ENCODE peak calls at places on chromosome 21, in nine cellular contexts. I is CD4-positive, alpha-beta memory T cell; V is suprapubic skin; X is prostate gland; Q is mesendoderm; Z is right lobe of liver; J is CD4-positive, alpha-beta T cell; R is substantia nigra; Y is naive thymus-derived CD4-positive, alpha-beta T cell. E is an unnamed sample.

GRCh38 chr21:15210235-15210678 is 145.5 kb upstream of the NRIP1 start:
- DNase-seq in V (peak; percentile 71), Y (no peak), X (no peak), Z (peak; percentile 96), J (no peak), I (no peak), Q (peak; percentile 26), R (no peak), E (peak; percentile 82)

GRCh38 chr21:36420571-36421339 is 35.6 kb downstream of the CHAF1B start:
- DNase-seq in X (no peak), R (no peak), Y (no peak), Z (no peak), I (no peak), Q (no peak), J (no peak), V (no peak), E (no peak)

GRCh38 chr21:45329261-45330074 is 41.8 kb upstream of the POFUT2 start:
- DNase-seq in X (no peak), Q (peak; percentile 66), I (no peak), Z (no peak), V (peak; percentile 59), J (no peak), R (no peak), Y (no peak), E (no peak)

GRCh38 chr21:38913120-38913975 is 107.6 kb downstream of the ETS2 start:
- DNase-seq in Z (peak; percentile 96), I (no peak), V (peak; percentile 88), Y (no peak), J (no peak), Q (peak; percentile 78), X (peak; percentile 87), R (no peak), E (peak; percentile 59)

GRCh38 chr21:36690637-36691538 is 8.0 kb upstream of the SIM2 start:
- DNase-seq in I (no peak), V (no peak), J (no peak), Q (no peak), Z (no peak), X (no peak), R (no peak), Y (no peak), E (no peak)

GRCh38 chr21:16248705-16249104 is 518.9 kb downstream of the USP25 start:
- DNase-seq in Z (no peak), Y (no peak), X (no peak), I (no peak), V (no peak), Q (no peak), R (no peak), J (no peak), E (no peak)

GRCh38 chr21:35904995-35905972 is 155.0 kb downstream of the SETD4 start:
- DNase-seq in X (no peak), Z (no peak), R (no peak), J (no peak), V (no peak), Y (no peak), I (no peak), Q (no peak), E (peak; percentile 19)

GRCh38 chr21:43805275-43805800 is 16.0 kb downstream of the RRP1 start:
- DNase-seq in X (no peak), Q (no peak), Z (no peak), R (no peak), J (no peak), V (no peak), I (no peak), Y (no peak), E (no peak)

GRCh38 chr21:27382404-27382803 is 415.5 kb upstream of the ADAMTS5 start:
- DNase-seq in V (no peak), R (no peak), J (no peak), I (no peak), X (no peak), Z (no peak), Y (no peak), Q (no peak), E (no peak)

GRCh38 chr21:46180079-46180722 is 4.1 kb downstream of the SPATC1L start:
- DNase-seq in X (no peak), Z (no peak), I (no peak), R (no peak), Y (no peak), V (peak; percentile 19), Q (no peak), J (no peak), E (no peak)

GRCh38 chr21:15455819-15456462 is 273.8 kb upstream of the USP25 start:
- DNase-seq in X (no peak), Z (peak; percentile 96), I (no peak), R (no peak), Q (no peak), V (no peak), Y (no peak), J (no peak), E (no peak)

GRCh38 chr21:38811257-38811656 is 5.5 kb downstream of the ETS2 start:
- DNase-seq in R (no peak), Q (no peak), Y (no peak), V (no peak), I (no peak), X (no peak), Z (peak; percentile 43), J (no peak), E (peak; percentile 89)

GRCh38 chr21:15023782-15024181 is 41.0 kb downstream of the NRIP1 start:
- DNase-seq in J (no peak), Q (no peak), Z (no peak), I (no peak), V (no peak), X (no peak), R (no peak), Y (no peak), E (peak; percentile 19)

GRCh38 chr21:14864211-14865021 is 200.4 kb downstream of the NRIP1 start:
- DNase-seq in Y (peak; percentile 31), Q (peak; percentile 86), J (no peak), I (no peak), V (peak; percentile 79), X (peak; percentile 57), Z (peak; percentile 88), R (peak; percentile 76), E (peak; percentile 80)

GRCh38 chr21:43362928-43363314 is 64.0 kb downstream of the SIK1 start:
- DNase-seq in Z (no peak), Q (no peak), Y (no peak), R (no peak), I (no peak), J (no peak), X (no peak), V (no peak), E (no peak)

GRCh38 chr21:15976807-15977206 is 247.0 kb downstream of the USP25 start:
- DNase-seq in J (no peak), Z (no peak), Y (no peak), R (no peak), Q (peak; percentile 53), V (no peak), X (no peak), I (no peak), E (peak; percentile 6)

GRCh38 chr21:46295996-46296752 is 10.0 kb downstream of the YBEY start:
- DNase-seq in X (no peak), J (peak; percentile 36), I (peak; percentile 63), Y (peak; percentile 71), V (peak; percentile 91), Q (peak; percentile 76), R (peak; percentile 27), Z (peak; percentile 75), E (peak; percentile 40)

DNA sequence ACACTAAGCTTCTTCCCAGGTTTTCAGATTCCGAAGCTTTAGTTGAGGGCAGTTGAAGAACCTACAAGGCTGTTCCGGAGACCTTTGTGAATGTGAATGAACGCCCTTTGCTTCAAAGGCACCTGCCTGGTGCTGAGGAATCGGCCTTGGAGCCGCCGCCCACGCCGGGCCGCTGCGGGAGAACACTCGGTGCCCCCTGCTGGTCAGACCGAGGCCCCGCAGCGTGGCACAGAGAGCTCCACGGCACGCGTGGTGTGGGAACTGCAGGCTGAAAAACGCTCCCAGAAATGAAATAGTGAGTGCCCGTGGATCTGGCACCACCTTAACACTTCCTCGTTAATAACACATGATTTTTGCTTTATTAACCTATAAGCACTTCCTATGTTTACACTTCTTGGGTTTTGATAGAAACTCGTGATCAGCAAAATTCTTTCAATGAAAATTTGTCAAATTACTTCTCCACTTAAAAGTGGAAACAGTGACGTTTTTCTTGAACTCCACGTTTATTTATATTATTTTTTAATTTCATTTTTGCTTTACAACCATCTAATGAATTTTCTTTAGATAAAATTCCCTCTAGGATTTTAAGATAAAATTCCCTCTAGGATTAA is 460.6 kb downstream of the DSCAM start:
- DNase-seq in V (peak; percentile 55), J (no peak), I (peak; percentile 1), X (peak; percentile 56), Z (peak; percentile 64), Y (peak; percentile 56), R (no peak), Q (peak; percentile 42), E (no peak)
- H3K27ac ChIP-seq in V (no peak overlapping the region), J (no peak overlapping the region), I (no peak overlapping the region), X (no peak overlapping the region), Z (no peak overlapping the region), Y (no peak overlapping the region), R (no peak overlapping the region), Q (no peak overlapping the region), E (no peak overlapping the region)

GRCh38 chr21:41950941-41951408 is 2.8 kb downstream of the C2CD2 start:
- DNase-seq in I (no peak), Q (peak; percentile 73), X (no peak), V (no peak), J (no peak), Z (no peak), R (no peak), Y (no peak), E (no peak)
- H3K27ac ChIP-seq in I (no peak overlapping the region), Q (no peak overlapping the region), X (no peak overlapping the region), V (peak overlapping the region; percentile 74), J (no peak overlapping the region), Z (no peak overlapping the region), R (no peak overlapping the region), Y (no peak overlapping the region), E (no peak overlapping the region)

DNA sequence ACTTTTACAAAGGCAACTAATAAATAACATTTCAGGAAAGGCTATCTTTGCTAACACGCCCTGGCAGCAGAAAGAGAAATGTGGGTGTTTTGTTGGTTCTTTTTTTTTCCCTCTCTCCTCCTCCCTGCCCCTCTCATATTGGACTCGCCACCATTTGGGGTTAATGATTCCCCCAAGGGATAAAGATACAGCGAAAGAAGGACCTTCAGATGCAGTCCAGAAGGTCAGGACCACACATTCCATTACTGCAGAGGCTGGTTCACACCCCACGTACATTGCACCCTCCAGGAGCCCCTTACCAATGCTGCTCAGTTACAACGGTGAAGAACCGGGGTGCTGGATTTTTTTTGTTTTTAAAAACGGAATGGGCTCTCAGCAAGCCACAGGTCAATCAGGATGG is 156.9 kb upstream of the TIAM1 start:
- DNase-seq in I (no peak), Z (no peak), J (no peak), Y (no peak), Q (no peak), V (no peak), R (no peak), X (no peak), E (no peak)
- H3K27ac ChIP-seq in I (no peak overlapping the region), Z (no peak overlapping the region), J (no peak overlapping the region), Y (no peak overlapping the region), Q (no peak overlapping the region), V (no peak overlapping the region), R (no peak overlapping the region), X (no peak overlapping the region), E (no peak overlapping the region)

GRCh38 chr21:34799092-34799491 is 130.3 kb downstream of the CLIC6 start:
- DNase-seq in X (no peak), I (no peak), Z (no peak), Y (no peak), R (no peak), Q (no peak), V (no peak), J (no peak), E (no peak)
- H3K27ac ChIP-seq in X (no peak overlapping the region), I (no peak overlapping the region), Z (no peak overlapping the region), Y (no peak overlapping the region), R (no peak overlapping the region), Q (no peak overlapping the region), V (no peak overlapping the region), J (no peak overlapping the region), E (no peak overlapping the region)

GRCh38 chr21:37783016-37783415 is 133.2 kb downstream of the KCNJ6 start:
- DNase-seq in Z (no peak), I (no peak), R (no peak), Y (no peak), Q (no peak), V (no peak), X (no peak), J (no peak), E (no peak)
- H3K27ac ChIP-seq in Z (no peak overlapping the region), I (no peak overlapping the region), R (no peak overlapping the region), Y (no peak overlapping the region), Q (no peak overlapping the region), V (no peak overlapping the region), X (no peak overlapping the region), J (no peak overlapping the region), E (no peak overlapping the region)